ENCODE peak calls at places on chromosomes 4 and X, in eight cellular contexts. P is hepatocyte; S is suprapubic skin; K is CD8-positive, alpha-beta memory T cell; V is PC-9; X is colonic mucosa; J is naive thymus-derived CD4-positive, alpha-beta T cell; L is heart left ventricle. Z is an unnamed sample. For H3K4me1, the result is how much of the 10 kb centered on the place peaks cover.

GRCh38 chr4:121950680-121951569 is 935 bp downstream of the TRPC3 start:
- DNase-seq in P (peak), S (peak), K (peak), V (no peak), X (peak), J (no peak), L (peak), Z (peak)

GRCh38 chr4:122364700-122365404 is 14.0 kb upstream of the ADAD1 start:
- DNase-seq in P (peak), S (no peak), K (peak), V (no peak), X (peak), J (no peak), L (peak), Z (no peak)

GRCh38 chr4:112411781-112412281 is 104.1 kb downstream of the NEUROG2 start:
- DNase-seq in P (no peak), S (no peak), K (no peak), V (no peak), X (no peak), J (no peak), L (peak), Z (peak)

GRCh38 chrX:23317799-23318724 is 16.6 kb upstream of the PTCHD1 start:
- DNase-seq in P (peak), S (no peak), K (no peak), V (no peak), X (peak), J (no peak), L (peak), Z (no peak)

GRCh38 chr4:56613101-56613862 is 67.8 kb downstream of the HOPX start:
- DNase-seq in P (peak), S (no peak), K (no peak), V (no peak), X (no peak), J (no peak), L (no peak), Z (no peak)

GRCh38 chr4:71270901-71271300 is 67.9 kb upstream of the SLC4A4 start:
- DNase-seq in P (peak), S (no peak), K (peak), V (no peak), X (peak), J (no peak), L (no peak), Z (peak)

GRCh38 chr4:175678451-175678850 is 133.6 kb downstream of the GPM6A start:
- DNase-seq in P (no peak), S (no peak), K (no peak), V (no peak), X (no peak), J (no peak), L (no peak), Z (no peak)

GRCh38 chrX:120311632-120312000 is 355 bp upstream of the TMEM255A start:
- DNase-seq in P (no peak), S (no peak), K (no peak), V (no peak), X (no peak), J (no peak), L (no peak), Z (no peak)

GRCh38 chr4:32560306-32560705 is 1840.1 kb downstream of the PCDH7 start:
- DNase-seq in P (peak), S (no peak), K (no peak), V (no peak), X (no peak), J (no peak), L (no peak), Z (no peak)

GRCh38 chrX:110341189-110342035 is 17.2 kb upstream of the RTL9 start:
- DNase-seq in P (no peak), S (no peak), K (no peak), V (peak), X (no peak), J (no peak), L (no peak), Z (no peak)

GRCh38 chr4:12588572-12588971 is 895.6 kb downstream of the RAB28 start:
- DNase-seq in P (no peak), S (no peak), K (no peak), V (no peak), X (no peak), J (no peak), L (no peak), Z (no peak)

GRCh38 chrX:27910412-27910811 is 70.8 kb downstream of the DCAF8L1 start:
- DNase-seq in P (no peak), S (no peak), K (no peak), V (no peak), X (no peak), J (no peak), L (no peak), Z (no peak)

GRCh38 chrX:130915302-130915701 is 12.3 kb upstream of the ENOX2 start:
- DNase-seq in P (no peak), S (no peak), K (no peak), V (no peak), X (no peak), J (no peak), L (no peak), Z (no peak)

DNA sequence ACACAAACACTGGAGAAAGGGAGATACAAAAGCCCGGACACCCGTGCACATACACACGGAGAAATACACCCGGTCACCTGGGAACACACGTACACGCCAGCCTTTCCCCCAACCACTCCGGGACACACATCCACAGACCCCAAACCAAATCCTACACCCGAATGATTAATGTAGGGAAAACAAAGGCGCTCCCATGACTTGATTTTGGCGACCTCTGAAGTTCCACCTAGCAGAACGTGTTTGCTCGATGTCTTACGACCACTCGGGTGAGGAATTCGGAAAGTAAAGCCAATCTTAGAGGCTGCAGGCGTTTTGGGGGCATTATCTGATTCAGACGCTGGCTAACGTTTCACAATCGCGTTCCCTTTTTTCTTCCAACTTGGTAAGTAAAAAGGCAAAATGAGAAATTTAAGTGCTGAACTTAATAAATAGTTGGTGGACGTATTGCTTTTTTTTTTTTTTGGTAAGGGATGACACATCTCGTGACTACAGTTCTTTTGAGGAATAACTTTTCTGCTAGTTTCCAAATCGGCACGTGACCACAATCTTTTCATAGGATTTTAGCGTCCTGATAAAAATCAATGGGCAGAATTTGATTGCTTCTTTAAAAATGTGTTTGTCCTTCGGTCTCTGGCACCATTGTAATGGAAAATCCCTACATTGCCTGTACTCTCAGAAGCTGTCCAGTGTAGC is 737 bp downstream of the RAB9A start:
- DNase-seq in P (no peak), S (no peak), K (no peak), V (no peak), X (no peak), J (peak), L (no peak), Z (no peak)
- H3K4me1 ChIP-seq in P (under half), S (under half), K (under half), V (half or more), X (under half), J (under half), L (under half), Z (under half)

GRCh38 chr4:159108124-159108523 is 5.2 kb downstream of the RAPGEF2 start:
- DNase-seq in P (no peak), S (no peak), K (no peak), V (no peak), X (no peak), J (no peak), L (no peak), Z (no peak)
- H3K4me1 ChIP-seq in P (under half), S (under half), K (under half), V (under half), X (under half), J (under half), L (half or more), Z (under half)

DNA sequence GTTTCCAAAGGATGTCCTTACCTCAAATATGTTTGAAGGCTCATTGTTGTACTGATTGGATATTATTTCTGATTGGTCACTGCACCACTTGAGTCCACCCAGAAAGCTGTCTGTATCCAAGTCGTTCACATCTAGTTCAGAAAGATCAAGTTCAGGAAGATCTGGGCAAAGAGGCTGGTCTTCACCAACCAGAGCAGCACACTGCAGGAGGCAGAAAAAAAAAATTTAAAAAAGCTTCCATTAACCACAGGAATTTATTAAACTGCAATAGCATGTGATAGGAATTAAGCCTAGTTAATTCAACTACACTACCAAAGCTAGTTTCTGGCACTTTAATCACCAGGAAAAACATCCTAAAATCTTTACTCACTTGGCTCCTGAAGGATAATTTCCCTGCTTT is 5.1 kb downstream of the PPARGC1A start:
- DNase-seq in P (no peak), S (no peak), K (no peak), V (no peak), X (no peak), J (no peak), L (no peak), Z (no peak)
- H3K4me1 ChIP-seq in P (under half), S (under half), K (under half), V (under half), X (under half), J (under half), L (under half), Z (under half)

DNA sequence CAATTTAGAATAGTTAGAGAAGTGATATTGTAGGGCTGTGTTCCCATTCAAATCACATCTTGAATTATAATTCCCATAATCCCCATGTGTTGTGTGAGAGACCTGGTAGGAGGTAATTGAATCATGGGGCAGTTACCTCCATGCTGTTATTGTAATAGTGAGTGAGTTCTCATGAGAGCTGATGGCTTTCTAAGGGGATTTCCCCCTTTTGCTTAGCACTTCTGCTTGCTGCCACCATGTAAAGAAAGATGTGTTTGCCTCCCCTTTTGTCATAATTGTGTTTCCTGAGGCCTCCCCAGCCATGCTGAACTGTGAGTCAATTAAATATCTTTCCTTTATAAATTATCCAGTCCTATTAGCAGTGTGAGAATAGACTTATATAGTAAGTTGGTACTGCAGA is 53.2 kb downstream of the LPAR4 start:
- DNase-seq in P (no peak), S (no peak), K (no peak), V (no peak), X (no peak), J (no peak), L (no peak), Z (no peak)
- H3K4me1 ChIP-seq in P (under half), S (under half), K (under half), V (under half), X (under half), J (under half), L (under half), Z (under half)